ENCODE peak calls at places on chromosomes 2 and 18, in six cellular contexts. U is H1, G is K562, N is SK-N-SH, Z is HL-60, B is HepG2. Q is an unnamed sample.
A peak's percentile ranks its signal among the peaks of the same experiment; 100 is the strongest.

GRCh38 chr2:115580784-115581183 is 1138.3 kb downstream of the DPP10 start:
- DNase-seq in Z (no peak), N (no peak), G (no peak), U (no peak), B (no peak), Q (no peak)

GRCh38 chr18:47409519-47409918 is 158.1 kb upstream of the SKOR2 start:
- DNase-seq in G (no peak), B (no peak), U (no peak), N (no peak), Z (no peak), Q (no peak)

GRCh38 chr2:190663839-190664238 is 15.0 kb downstream of the NAB1 start:
- DNase-seq in B (no peak), Z (no peak), U (no peak), G (no peak), N (no peak), Q (no peak)

GRCh38 chr2:231890896-231891513 is 35.2 kb downstream of the NPPC start:
- DNase-seq in B (no peak), Z (no peak), G (no peak), U (no peak), N (no peak), Q (no peak)

GRCh38 chr2:40287201-40287600 is 164.7 kb downstream of the SLC8A1 start:
- DNase-seq in U (no peak), B (no peak), N (no peak), G (no peak), Z (no peak), Q (no peak)

GRCh38 chr2:28929581-28929980 is 35.1 kb downstream of the WDR43 start:
- DNase-seq in G (no peak), U (no peak), B (no peak), Z (no peak), N (no peak), Q (no peak)

GRCh38 chr18:69958422-69958821 is 10.7 kb upstream of the CD226 start:
- DNase-seq in B (no peak), G (no peak), Z (no peak), U (no peak), N (no peak), Q (no peak)

GRCh38 chr2:182351417-182351816 is 75.4 kb downstream of the PDE1A start:
- DNase-seq in N (no peak), Z (no peak), B (no peak), U (no peak), G (no peak), Q (no peak)

GRCh38 chr2:17476060-17476459 is 42.2 kb downstream of the RAD51AP2 start:
- DNase-seq in Z (no peak), N (no peak), U (no peak), B (no peak), G (no peak), Q (no peak)

GRCh38 chr2:65430515-65431416 is 1.6 kb downstream of the SPRED2 start:
- DNase-seq in N (peak; percentile 75), B (peak; percentile 72), Z (peak; percentile 45), U (peak; percentile 59), G (peak; percentile 44), Q (no peak)

GRCh38 chr2:68251187-68251854 is 1.0 kb downstream of the PPP3R1 start:
- DNase-seq in B (peak; percentile 84), N (peak; percentile 65), U (peak; percentile 65), Z (no peak), G (peak; percentile 61), Q (peak; percentile 64)

GRCh38 chr2:191748528-191749180 is 70.7 kb downstream of the NABP1 start:
- DNase-seq in N (no peak), B (no peak), U (no peak), Z (no peak), G (no peak), Q (peak; percentile 39)

GRCh38 chr2:153235516-153235915 is 243.0 kb downstream of the RPRM start:
- DNase-seq in N (no peak), B (no peak), U (no peak), G (no peak), Z (no peak), Q (peak; percentile 57)

GRCh38 chr2:114091010-114091409 is 201.1 kb downstream of the ACTR3 start:
- DNase-seq in Z (no peak), G (no peak), U (no peak), N (no peak), B (no peak), Q (no peak)

GRCh38 chr18:44700652-44701051 is 20.0 kb downstream of the SETBP1 start:
- DNase-seq in Z (no peak), G (no peak), B (no peak), U (no peak), N (no peak), Q (no peak)

GRCh38 chr2:69764286-69765058 is 22.5 kb downstream of the ANXA4 start:
- DNase-seq in U (no peak), N (no peak), Z (no peak), G (no peak), B (peak; percentile 82), Q (no peak)

GRCh38 chr2:48343571-48344440 is 186.1 kb upstream of the STON1 start:
- DNase-seq in G (no peak), B (peak; percentile 87), N (peak; percentile 10), U (no peak), Z (no peak), Q (no peak)

GRCh38 chr2:1632006-1632348 is 112.3 kb downstream of the PXDN start:
- DNase-seq in N (no peak), B (no peak), U (no peak), G (no peak), Z (no peak), Q (no peak)

GRCh38 chr2:96325884-96326255 is 753 bp downstream of the ITPRIPL1 start:
- DNase-seq in B (no peak), U (no peak), N (peak; percentile 37), G (no peak), Z (no peak), Q (no peak)

GRCh38 chr2:37366773-37367172 is 22.3 kb downstream of the QPCT start:
- DNase-seq in B (no peak), G (no peak), U (peak; percentile 27), Z (no peak), N (no peak), Q (no peak)

GRCh38 chr2:235746257-235746934 is 252.6 kb downstream of the AGAP1 start:
- DNase-seq in U (no peak), Z (peak; percentile 20), N (peak; percentile 89), B (peak; percentile 81), G (peak; percentile 57), Q (no peak)

GRCh38 chr18:62420513-62421209 is 95.6 kb downstream of the TNFRSF11A start:
- DNase-seq in N (no peak), U (no peak), G (peak; percentile 76), B (peak; percentile 85), Z (no peak), Q (peak; percentile 62)

GRCh38 chr2:63765117-63765516 is 76.6 kb upstream of the UGP2 start:
- DNase-seq in G (no peak), N (no peak), Z (no peak), B (no peak), U (no peak), Q (no peak)

GRCh38 chr2:33238111-33238510 is 238.3 kb upstream of the RASGRP3 start:
- DNase-seq in G (no peak), B (no peak), Z (no peak), N (no peak), U (no peak), Q (no peak)

GRCh38 chr2:187698374-187699110 is 144.3 kb upstream of the TFPI start:
- DNase-seq in U (no peak), Z (no peak), B (no peak), N (no peak), G (no peak), Q (no peak)

GRCh38 chr2:161428240-161428587 is 12.1 kb downstream of the TBR1 start:
- DNase-seq in B (no peak), Z (no peak), U (no peak), G (no peak), N (no peak), Q (no peak)

GRCh38 chr18:66168834-66169233 is 418.0 kb downstream of the CDH7 start:
- DNase-seq in N (no peak), B (no peak), Z (no peak), U (no peak), G (no peak), Q (no peak)
- TF ChIP-seq GABPA in N (no peak), B (no peak), Z (no peak), U (no peak), G (no peak), Q (no peak)

GRCh38 chr2:241803387-241804325 is 5.3 kb upstream of the NEU4 start:
- DNase-seq in N (peak; percentile 75), Z (peak; percentile 58), U (peak; percentile 46), G (peak; percentile 6), B (no peak), Q (no peak)
- TF ChIP-seq GABPA in N (no peak), Z (no peak), U (no peak), G (no peak), B (no peak), Q (no peak)

DNA sequence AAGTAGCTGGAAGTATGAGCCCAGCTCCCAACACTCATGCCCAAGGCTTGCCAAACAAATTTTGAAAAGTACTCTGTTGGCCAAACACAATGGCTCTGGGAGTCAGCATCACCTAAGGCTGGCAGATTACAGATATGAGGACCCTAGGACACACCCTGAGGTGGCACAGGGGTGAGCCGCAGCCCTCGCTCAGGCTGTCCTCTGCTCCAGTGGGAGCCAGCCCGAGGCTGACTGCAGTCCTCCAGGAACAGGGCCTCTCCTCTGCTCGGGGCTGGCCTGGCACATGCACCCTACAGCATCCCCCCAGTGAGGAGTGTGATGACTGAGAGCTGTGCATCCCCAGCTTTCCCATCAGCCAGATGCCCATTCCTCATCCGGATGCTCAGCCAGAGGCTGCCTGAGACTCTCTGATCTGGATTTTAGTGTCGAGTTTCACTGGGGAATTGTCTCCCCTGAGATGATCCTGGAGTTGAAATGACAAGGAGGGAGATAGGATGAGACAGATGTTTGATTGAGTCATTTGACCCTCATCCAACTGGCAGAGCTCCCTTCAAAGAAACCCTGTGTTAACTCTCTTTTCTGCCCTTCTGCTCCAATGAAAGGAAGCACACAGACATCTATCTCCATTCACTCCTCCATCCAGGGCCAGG is 269.3 kb upstream of the NCKAP5 start:
- DNase-seq in U (no peak), B (no peak), N (no peak), Z (no peak), G (no peak), Q (no peak)
- TF ChIP-seq GABPA in U (no peak), B (no peak), N (no peak), Z (no peak), G (no peak), Q (no peak)

GRCh38 chr2:195437521-195437920 is 219.5 kb upstream of the SLC39A10 start:
- DNase-seq in G (no peak), N (no peak), U (no peak), B (no peak), Z (no peak), Q (no peak)
- TF ChIP-seq GABPA in G (no peak), N (no peak), U (no peak), B (no peak), Z (no peak), Q (no peak)

GRCh38 chr2:46563110-46563731 is 83.9 kb downstream of the TMEM247 start:
- DNase-seq in B (no peak), Z (no peak), G (no peak), N (no peak), U (no peak), Q (no peak)

GRCh38 chr2:46564350-46564749 is 85.0 kb downstream of the TMEM247 start:
- DNase-seq in B (no peak), G (no peak), N (no peak), Z (no peak), U (no peak), Q (no peak)

GRCh38 chr2:46565364-46565763 is 86.0 kb downstream of the TMEM247 start:
- DNase-seq in G (no peak), N (no peak), B (no peak), U (no peak), Z (no peak), Q (no peak)

GRCh38 chr2:46562451-46562841 is 83.1 kb downstream of the TMEM247 start:
- DNase-seq in U (no peak), N (no peak), B (no peak), Z (no peak), G (no peak), Q (no peak)

GRCh38 chr2:46564811-46565241 is 85.5 kb downstream of the TMEM247 start:
- DNase-seq in Z (no peak), N (no peak), B (no peak), G (peak; percentile 69), U (no peak), Q (no peak)
- TF ChIP-seq GABPA in Z (no peak), N (no peak), B (no peak), G (no peak), U (no peak), Q (no peak)